ENCODE peak calls at places on chromosome 14, in nine cellular contexts. One of them, this sample, is unnamed.

GRCh38 chr14:97781961-97782360 is 984.8 kb downstream of the VRK1 start:
- DNase-seq in left cardiac atrium: no peak
- DNase-seq in T follicular helper cell: no peak
- DNase-seq in LoVo: no peak
- DNase-seq in activated gamma-delta T cell treated with anti-CD3 and anti-CD28 coated beads, Interleukin-2, amount 50 U/mL, for 16 hours: no peak
- DNase-seq in T-helper 1 cell: no peak
- DNase-seq in pancreas: no peak
- DNase-seq in nephron progenitor cell: no peak
- DNase-seq in CD4-positive, CD25-positive, alpha-beta regulatory T cell: no peak
- DNase-seq in this sample: no peak

GRCh38 chr14:20970983-20971704 is 15.9 kb downstream of the RNASE2 start:
- DNase-seq in left cardiac atrium: peak
- DNase-seq in T follicular helper cell: peak
- DNase-seq in LoVo: peak
- DNase-seq in activated gamma-delta T cell treated with anti-CD3 and anti-CD28 coated beads, Interleukin-2, amount 50 U/mL, for 16 hours: peak
- DNase-seq in T-helper 1 cell: peak
- DNase-seq in pancreas: peak
- DNase-seq in nephron progenitor cell: peak
- DNase-seq in CD4-positive, CD25-positive, alpha-beta regulatory T cell: peak
- DNase-seq in this sample: peak

GRCh38 chr14:95290769-95291440 is 28.8 kb downstream of the CLMN start:
- DNase-seq in left cardiac atrium: no peak
- DNase-seq in T follicular helper cell: no peak
- DNase-seq in LoVo: peak
- DNase-seq in activated gamma-delta T cell treated with anti-CD3 and anti-CD28 coated beads, Interleukin-2, amount 50 U/mL, for 16 hours: no peak
- DNase-seq in T-helper 1 cell: no peak
- DNase-seq in pancreas: peak
- DNase-seq in nephron progenitor cell: no peak
- DNase-seq in CD4-positive, CD25-positive, alpha-beta regulatory T cell: no peak
- DNase-seq in this sample: peak

GRCh38 chr14:101374373-101375338 is 186.6 kb upstream of the DIO3 start:
- DNase-seq in left cardiac atrium: no peak
- DNase-seq in T follicular helper cell: no peak
- DNase-seq in LoVo: no peak
- DNase-seq in activated gamma-delta T cell treated with anti-CD3 and anti-CD28 coated beads, Interleukin-2, amount 50 U/mL, for 16 hours: no peak
- DNase-seq in T-helper 1 cell: no peak
- DNase-seq in pancreas: no peak
- DNase-seq in nephron progenitor cell: no peak
- DNase-seq in CD4-positive, CD25-positive, alpha-beta regulatory T cell: no peak
- DNase-seq in this sample: no peak

GRCh38 chr14:23644919-23645336 is 8.8 kb downstream of the DHRS2 start:
- DNase-seq in left cardiac atrium: no peak
- DNase-seq in T follicular helper cell: no peak
- DNase-seq in LoVo: no peak
- DNase-seq in activated gamma-delta T cell treated with anti-CD3 and anti-CD28 coated beads, Interleukin-2, amount 50 U/mL, for 16 hours: no peak
- DNase-seq in T-helper 1 cell: no peak
- DNase-seq in pancreas: no peak
- DNase-seq in nephron progenitor cell: no peak
- DNase-seq in CD4-positive, CD25-positive, alpha-beta regulatory T cell: no peak
- DNase-seq in this sample: no peak

GRCh38 chr14:60563113-60563512 is 54.2 kb downstream of the SIX6 start:
- DNase-seq in left cardiac atrium: no peak
- DNase-seq in T follicular helper cell: no peak
- DNase-seq in LoVo: no peak
- DNase-seq in activated gamma-delta T cell treated with anti-CD3 and anti-CD28 coated beads, Interleukin-2, amount 50 U/mL, for 16 hours: no peak
- DNase-seq in T-helper 1 cell: no peak
- DNase-seq in pancreas: no peak
- DNase-seq in nephron progenitor cell: no peak
- DNase-seq in CD4-positive, CD25-positive, alpha-beta regulatory T cell: no peak
- DNase-seq in this sample: no peak

GRCh38 chr14:70188608-70189540 is at the start of gene SLC8A3:
- DNase-seq in left cardiac atrium: peak
- DNase-seq in T follicular helper cell: no peak
- DNase-seq in LoVo: no peak
- DNase-seq in activated gamma-delta T cell treated with anti-CD3 and anti-CD28 coated beads, Interleukin-2, amount 50 U/mL, for 16 hours: no peak
- DNase-seq in T-helper 1 cell: no peak
- DNase-seq in pancreas: peak
- DNase-seq in nephron progenitor cell: peak
- DNase-seq in CD4-positive, CD25-positive, alpha-beta regulatory T cell: no peak
- DNase-seq in this sample: no peak

GRCh38 chr14:101062065-101062450 is 158.5 kb upstream of the RTL1 start:
- DNase-seq in left cardiac atrium: no peak
- DNase-seq in T follicular helper cell: no peak
- DNase-seq in LoVo: no peak
- DNase-seq in activated gamma-delta T cell treated with anti-CD3 and anti-CD28 coated beads, Interleukin-2, amount 50 U/mL, for 16 hours: no peak
- DNase-seq in T-helper 1 cell: no peak
- DNase-seq in pancreas: no peak
- DNase-seq in nephron progenitor cell: no peak
- DNase-seq in CD4-positive, CD25-positive, alpha-beta regulatory T cell: no peak
- DNase-seq in this sample: no peak

GRCh38 chr14:25007832-25008231 is 42.1 kb downstream of the STXBP6 start:
- DNase-seq in left cardiac atrium: no peak
- DNase-seq in T follicular helper cell: no peak
- DNase-seq in LoVo: no peak
- DNase-seq in activated gamma-delta T cell treated with anti-CD3 and anti-CD28 coated beads, Interleukin-2, amount 50 U/mL, for 16 hours: no peak
- DNase-seq in T-helper 1 cell: no peak
- DNase-seq in pancreas: peak
- DNase-seq in nephron progenitor cell: no peak
- DNase-seq in CD4-positive, CD25-positive, alpha-beta regulatory T cell: no peak
- DNase-seq in this sample: no peak

GRCh38 chr14:54186821-54187365 is 209.9 kb upstream of the CDKN3 start:
- DNase-seq in left cardiac atrium: no peak
- DNase-seq in T follicular helper cell: no peak
- DNase-seq in LoVo: no peak
- DNase-seq in activated gamma-delta T cell treated with anti-CD3 and anti-CD28 coated beads, Interleukin-2, amount 50 U/mL, for 16 hours: no peak
- DNase-seq in T-helper 1 cell: no peak
- DNase-seq in pancreas: no peak
- DNase-seq in nephron progenitor cell: peak
- DNase-seq in CD4-positive, CD25-positive, alpha-beta regulatory T cell: no peak
- DNase-seq in this sample: no peak

GRCh38 chr14:61099221-61099835 is 118.3 kb downstream of the SLC38A6 start:
- DNase-seq in left cardiac atrium: no peak
- DNase-seq in T follicular helper cell: no peak
- DNase-seq in LoVo: no peak
- DNase-seq in activated gamma-delta T cell treated with anti-CD3 and anti-CD28 coated beads, Interleukin-2, amount 50 U/mL, for 16 hours: no peak
- DNase-seq in T-helper 1 cell: no peak
- DNase-seq in pancreas: no peak
- DNase-seq in nephron progenitor cell: no peak
- DNase-seq in CD4-positive, CD25-positive, alpha-beta regulatory T cell: no peak
- DNase-seq in this sample: no peak

GRCh38 chr14:68669101-68669500 is 123.8 kb downstream of the ZFP36L1 start:
- DNase-seq in left cardiac atrium: no peak
- DNase-seq in T follicular helper cell: no peak
- DNase-seq in LoVo: no peak
- DNase-seq in activated gamma-delta T cell treated with anti-CD3 and anti-CD28 coated beads, Interleukin-2, amount 50 U/mL, for 16 hours: no peak
- DNase-seq in T-helper 1 cell: no peak
- DNase-seq in pancreas: no peak
- DNase-seq in nephron progenitor cell: no peak
- DNase-seq in CD4-positive, CD25-positive, alpha-beta regulatory T cell: no peak
- DNase-seq in this sample: no peak

This sample was measured in lung.